ENCODE peak calls at places on chromosomes 2 and 18, in eight cellular contexts. O is neuronal stem cell; M is ascending aorta; X is hepatocyte; A is right atrium auricular region; P is HCT116; I is left ventricle myocardium inferior; T is CD8-positive, alpha-beta T cell. R is an unnamed sample. For H3K4me1, the result is how much of the 10 kb centered on the place peaks cover.

GRCh38 chr18:58057291-58057965 is 13.4 kb downstream of the NEDD4L start:
- DNase-seq in O (no peak), M (no peak), X (no peak), A (no peak), P (no peak), I (no peak), T (no peak), R (no peak)

GRCh38 chr2:7572460-7572859 is 655.2 kb downstream of the RNF144A start:
- DNase-seq in O (no peak), M (no peak), X (no peak), A (no peak), P (no peak), I (no peak), T (peak), R (no peak)

GRCh38 chr2:102782916-102783315 is 21.1 kb downstream of the TMEM182 start:
- DNase-seq in O (no peak), M (no peak), X (no peak), A (no peak), P (no peak), I (no peak), T (no peak), R (no peak)

GRCh38 chr2:43894743-43895142 is 56.0 kb downstream of the ABCG8 start:
- DNase-seq in O (no peak), M (no peak), X (no peak), A (no peak), P (no peak), I (no peak), T (no peak), R (no peak)

GRCh38 chr2:38512211-38512610 is 90.5 kb downstream of the HNRNPLL start:
- DNase-seq in O (no peak), M (no peak), X (no peak), A (no peak), P (no peak), I (no peak), T (no peak), R (no peak)

GRCh38 chr2:105187531-105187930 is 54.0 kb upstream of the GPR45 start:
- DNase-seq in O (no peak), M (no peak), X (no peak), A (no peak), P (no peak), I (no peak), T (no peak), R (peak)

GRCh38 chr2:46917628-46918027 is 2.0 kb upstream of the MCFD2 start:
- DNase-seq in O (no peak), M (no peak), X (no peak), A (no peak), P (no peak), I (no peak), T (no peak), R (no peak)

GRCh38 chr2:65057391-65058052 is 1.3 kb downstream of the CEP68 start:
- DNase-seq in O (no peak), M (no peak), X (no peak), A (no peak), P (no peak), I (no peak), T (peak), R (peak)

GRCh38 chr2:170323743-170324142 is 145.8 kb downstream of the MYO3B start:
- DNase-seq in O (no peak), M (no peak), X (no peak), A (no peak), P (no peak), I (no peak), T (no peak), R (no peak)

GRCh38 chr2:223969856-223970255 is 12.6 kb downstream of the MRPL44 start:
- DNase-seq in O (no peak), M (no peak), X (no peak), A (no peak), P (no peak), I (no peak), T (no peak), R (no peak)

GRCh38 chr2:180000434-180000833 is 6.7 kb downstream of the CWC22 start:
- DNase-seq in O (no peak), M (no peak), X (no peak), A (no peak), P (no peak), I (no peak), T (no peak), R (no peak)

GRCh38 chr2:26298286-26298637 is 47.7 kb upstream of the SELENOI start:
- DNase-seq in O (no peak), M (no peak), X (no peak), A (no peak), P (no peak), I (no peak), T (no peak), R (no peak)

GRCh38 chr2:20439503-20439902 is 7.4 kb upstream of the RHOB start:
- DNase-seq in O (no peak), M (peak), X (no peak), A (peak), P (no peak), I (no peak), T (no peak), R (no peak)

GRCh38 chr18:76274470-76275289 is 220.4 kb downstream of the ZNF516 start:
- DNase-seq in O (peak), M (no peak), X (peak), A (no peak), P (peak), I (no peak), T (no peak), R (no peak)

DNA sequence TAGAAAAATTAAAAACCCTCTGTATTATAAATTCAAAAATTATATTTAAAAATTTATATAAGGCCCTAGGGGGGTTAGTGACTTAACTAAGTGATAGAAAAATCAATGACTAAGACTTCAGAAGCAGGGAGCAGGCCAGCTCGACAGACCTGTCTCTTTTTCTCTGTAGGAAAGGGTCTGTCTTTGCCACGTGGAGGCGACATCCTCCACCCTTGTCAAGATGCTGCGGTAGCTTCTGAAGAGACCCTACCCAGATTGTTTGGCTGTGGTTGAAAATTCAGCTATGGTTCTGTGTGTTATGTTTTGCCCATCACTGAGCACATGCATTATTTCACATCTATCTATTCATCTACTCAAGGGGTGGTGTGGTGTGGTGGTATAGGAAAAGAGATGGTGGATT is 8.2 kb upstream of the SLC4A3 start:
- DNase-seq in O (no peak), M (no peak), X (no peak), A (no peak), P (no peak), I (no peak), T (no peak), R (no peak)
- H3K27ac ChIP-seq in O (no peak), M (no peak), X (no peak), A (no peak), P (no peak), I (peak), T (no peak), R (no peak)

GRCh38 chr2:236168110-236169067 is at the start of gene GBX2:
- DNase-seq in O (peak), M (no peak), X (peak), A (no peak), P (peak), I (no peak), T (no peak), R (peak)
- H3K4me3 ChIP-seq in O (peak), M (peak), X (peak), A (peak), P (peak), I (peak), T (no peak), R (peak)

DNA sequence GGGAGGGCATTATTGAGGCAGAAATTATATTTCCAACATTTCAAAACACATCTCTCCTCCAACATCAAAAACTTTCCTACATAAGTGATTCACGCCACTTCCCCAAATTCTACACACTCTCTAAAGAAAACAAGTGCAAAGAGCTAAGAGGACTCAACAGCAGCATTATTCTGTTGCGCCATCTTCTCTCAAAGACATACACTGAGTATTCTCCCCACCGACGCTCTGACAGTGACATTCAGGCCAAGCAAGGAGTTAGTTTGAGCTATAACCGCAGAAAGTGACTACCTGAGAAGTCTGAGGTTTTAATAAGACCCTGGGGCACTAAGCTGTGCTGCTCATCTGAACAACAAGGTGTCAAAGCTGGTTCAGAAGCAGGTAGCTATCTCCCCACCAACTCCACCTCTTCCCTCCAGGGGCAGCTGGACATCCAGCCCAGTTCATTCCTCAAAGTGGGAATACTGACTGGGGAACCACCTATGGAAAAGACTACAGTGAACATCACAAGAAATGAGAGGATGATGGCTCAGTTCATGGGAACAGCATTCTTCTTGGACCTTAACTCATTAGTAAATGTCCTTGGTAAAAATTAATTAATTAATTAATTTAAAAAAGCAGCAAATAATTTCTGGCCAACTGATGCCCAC is 309.5 kb upstream of the CCDC68 start:
- DNase-seq in O (no peak), M (no peak), X (no peak), A (no peak), P (no peak), I (no peak), T (no peak), R (no peak)
- H3K4me1 ChIP-seq in O (under half), M (under half), X (under half), A (under half), P (under half), I (half or more), T (under half), R (under half)

GRCh38 chr2:201707142-201707541 is 8.7 kb upstream of the MPP4 start:
- DNase-seq in O (no peak), M (no peak), X (no peak), A (no peak), P (no peak), I (no peak), T (no peak), R (no peak)

GRCh38 chr2:201709049-201709448 is 10.6 kb upstream of the MPP4 start:
- DNase-seq in O (no peak), M (no peak), X (no peak), A (no peak), P (no peak), I (no peak), T (no peak), R (no peak)

GRCh38 chr2:201704536-201704935 is 6.1 kb upstream of the MPP4 start:
- DNase-seq in O (no peak), M (no peak), X (no peak), A (no peak), P (no peak), I (no peak), T (no peak), R (no peak)

GRCh38 chr2:201709747-201710146 is 11.3 kb upstream of the MPP4 start:
- DNase-seq in O (no peak), M (no peak), X (no peak), A (no peak), P (no peak), I (no peak), T (no peak), R (no peak)

DNA sequence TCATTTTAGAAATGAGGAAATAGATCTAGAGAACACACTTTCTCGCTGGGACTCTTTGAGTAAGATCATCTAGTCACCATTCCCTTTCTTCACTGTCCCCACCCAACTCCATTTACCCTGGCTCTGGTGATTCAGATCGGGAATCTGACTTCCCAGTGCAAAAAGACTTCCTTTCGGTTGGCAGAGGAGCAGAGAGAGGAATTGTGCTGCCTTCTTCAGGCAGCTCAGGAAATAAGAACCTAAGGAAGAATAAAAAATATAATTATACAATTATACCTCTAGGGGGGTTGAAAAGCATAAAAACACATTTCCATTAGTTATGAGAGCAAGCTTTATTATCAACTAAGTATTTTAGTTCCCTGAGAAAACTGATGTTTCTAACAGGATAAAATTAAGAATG is 9.3 kb upstream of the MPP4 start:
- DNase-seq in O (no peak), M (no peak), X (no peak), A (no peak), P (no peak), I (no peak), T (no peak), R (no peak)
- H3K27ac ChIP-seq in O (no peak), M (no peak), X (no peak), A (no peak), P (no peak), I (no peak), T (no peak), R (no peak)

GRCh38 chr2:188940171-188940570 is 34.0 kb upstream of the COL3A1 start:
- DNase-seq in O (no peak), M (no peak), X (no peak), A (no peak), P (no peak), I (no peak), T (no peak), R (no peak)
- H3K4me3 ChIP-seq in O (no peak), M (no peak), X (no peak), A (no peak), P (no peak), I (no peak), T (no peak), R (no peak)

DNA sequence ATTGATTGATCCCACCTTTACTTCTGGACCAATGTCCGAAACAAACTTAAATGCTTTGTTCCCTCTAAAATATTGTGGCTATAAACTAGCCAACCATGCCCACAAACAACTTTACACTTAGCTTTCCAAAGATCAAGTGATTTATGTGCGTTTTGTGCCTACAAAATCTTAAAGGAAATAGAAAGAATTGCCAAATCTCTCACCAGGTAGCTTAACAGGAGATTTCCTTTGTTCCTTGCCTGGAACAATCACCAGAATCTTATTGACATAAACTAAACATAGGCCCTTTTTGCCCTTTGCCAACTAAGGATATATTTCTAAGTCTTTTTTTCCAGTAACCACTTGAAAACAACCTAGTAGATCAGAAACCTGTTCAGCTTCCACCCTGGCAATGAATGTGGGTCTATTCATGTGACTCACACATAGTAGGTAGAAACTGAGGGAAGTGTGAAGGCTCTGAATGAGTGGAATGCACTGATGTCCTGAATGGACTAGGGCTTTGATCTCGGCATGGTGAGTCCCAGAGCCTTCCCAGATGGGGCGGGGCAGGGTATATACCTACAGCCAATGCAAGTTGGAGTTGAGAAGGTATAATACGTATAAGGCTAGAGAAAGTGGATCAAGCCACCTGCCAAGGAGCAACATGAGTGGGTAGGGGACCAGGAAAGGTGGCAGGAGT is 94.6 kb upstream of the PPP1CB start:
- DNase-seq in O (no peak), M (no peak), X (no peak), A (no peak), P (peak), I (no peak), T (no peak), R (no peak)
- H3K4me1 ChIP-seq in O (under half), M (under half), X (under half), A (under half), P (under half), I (under half), T (under half), R (under half)

GRCh38 chr2:24721470-24721869 is 71.7 kb downstream of the PTRHD1 start:
- DNase-seq in O (no peak), M (peak), X (peak), A (peak), P (no peak), I (peak), T (no peak), R (peak)
- H3K27ac ChIP-seq in O (no peak), M (peak), X (peak), A (peak), P (no peak), I (peak), T (no peak), R (no peak)

GRCh38 chr2:200360364-200360763 is 53.9 kb downstream of the SPATS2L start:
- DNase-seq in O (no peak), M (no peak), X (no peak), A (no peak), P (no peak), I (no peak), T (no peak), R (no peak)
- H3K4me3 ChIP-seq in O (no peak), M (no peak), X (no peak), A (no peak), P (no peak), I (no peak), T (no peak), R (no peak)